ENCODE peak calls at places on chromosomes 12 and 14, in seven cellular contexts. One of them, this sample, is unnamed.

GRCh38 chr12:52692253-52692652 is 11.1 kb downstream of the KRT77 start:
- DNase-seq in GM23338: peak; percentile 69
- DNase-seq in DND-41: no peak
- DNase-seq in neural progenitor cell: peak; percentile 64
- DNase-seq in GM23248: no peak
- DNase-seq in GM12878: no peak
- DNase-seq in MM.1S: no peak
- DNase-seq in this sample: peak; percentile 25

GRCh38 chr12:89636776-89637160 is 71.9 kb downstream of the ATP2B1 start:
- DNase-seq in neural progenitor cell: no peak
- DNase-seq in GM23248: peak; percentile 36
- DNase-seq in GM23338: no peak
- DNase-seq in GM12878: no peak
- DNase-seq in MM.1S: no peak
- DNase-seq in DND-41: no peak
- DNase-seq in this sample: no peak

GRCh38 chr12:69779928-69780327 is 41.3 kb downstream of the RAB3IP start:
- DNase-seq in GM23338: peak; percentile 81
- DNase-seq in MM.1S: no peak
- DNase-seq in DND-41: no peak
- DNase-seq in GM12878: no peak
- DNase-seq in GM23248: peak; percentile 40
- DNase-seq in neural progenitor cell: peak; percentile 53
- DNase-seq in this sample: no peak

GRCh38 chr12:56941299-56942017 is 7.2 kb upstream of the SDR9C7 start:
- DNase-seq in GM23338: no peak
- DNase-seq in MM.1S: no peak
- DNase-seq in neural progenitor cell: no peak
- DNase-seq in GM23248: peak; percentile 85
- DNase-seq in GM12878: peak; percentile 23
- DNase-seq in DND-41: no peak
- DNase-seq in this sample: no peak

GRCh38 chr12:30756074-30756473 is 1.3 kb upstream of the CAPRIN2 start:
- DNase-seq in DND-41: no peak
- DNase-seq in GM23338: no peak
- DNase-seq in MM.1S: no peak
- DNase-seq in GM23248: no peak
- DNase-seq in GM12878: no peak
- DNase-seq in neural progenitor cell: no peak
- DNase-seq in this sample: no peak

GRCh38 chr12:91912178-91912577 is 233.5 kb downstream of the BTG1 start:
- DNase-seq in MM.1S: no peak
- DNase-seq in GM12878: no peak
- DNase-seq in neural progenitor cell: no peak
- DNase-seq in GM23338: no peak
- DNase-seq in DND-41: no peak
- DNase-seq in GM23248: no peak
- DNase-seq in this sample: no peak

GRCh38 chr12:47770086-47770726 is 2.8 kb upstream of the SLC48A1 start:
- DNase-seq in DND-41: no peak
- DNase-seq in MM.1S: no peak
- DNase-seq in GM12878: no peak
- DNase-seq in neural progenitor cell: no peak
- DNase-seq in GM23248: peak; percentile 81
- DNase-seq in GM23338: no peak
- DNase-seq in this sample: no peak

GRCh38 chr12:124786065-124786964 is 77.3 kb downstream of the SCARB1 start:
- DNase-seq in neural progenitor cell: peak; percentile 92
- DNase-seq in MM.1S: no peak
- DNase-seq in GM23248: no peak
- DNase-seq in DND-41: no peak
- DNase-seq in GM23338: peak; percentile 95
- DNase-seq in GM12878: no peak
- DNase-seq in this sample: no peak

GRCh38 chr14:103879570-103880333 is 32.4 kb upstream of the PPP1R13B start:
- DNase-seq in GM23338: peak; percentile 65
- DNase-seq in GM23248: peak; percentile 66
- DNase-seq in MM.1S: no peak
- DNase-seq in DND-41: no peak
- DNase-seq in GM12878: no peak
- DNase-seq in neural progenitor cell: no peak
- DNase-seq in this sample: no peak

GRCh38 chr14:101834387-101835165 is 73.1 kb downstream of the PPP2R5C start:
- DNase-seq in DND-41: no peak
- DNase-seq in MM.1S: no peak
- DNase-seq in GM23248: peak; percentile 19
- DNase-seq in GM23338: no peak
- DNase-seq in GM12878: no peak
- DNase-seq in neural progenitor cell: no peak
- DNase-seq in this sample: no peak

GRCh38 chr12:41014643-41015020 is 173.5 kb upstream of the PDZRN4 start:
- DNase-seq in MM.1S: no peak
- DNase-seq in neural progenitor cell: no peak
- DNase-seq in GM12878: no peak
- DNase-seq in GM23338: no peak
- DNase-seq in DND-41: no peak
- DNase-seq in GM23248: peak; percentile 11
- DNase-seq in this sample: no peak

GRCh38 chr12:82210882-82211281 is 147.3 kb downstream of the CCDC59 start:
- DNase-seq in neural progenitor cell: no peak
- DNase-seq in GM12878: no peak
- DNase-seq in DND-41: no peak
- DNase-seq in MM.1S: no peak
- DNase-seq in GM23338: no peak
- DNase-seq in GM23248: no peak
- DNase-seq in this sample: no peak

GRCh38 chr12:43099691-43100163 is 452.3 kb downstream of the ADAMTS20 start:
- DNase-seq in MM.1S: no peak
- DNase-seq in GM23248: peak; percentile 22
- DNase-seq in GM23338: no peak
- DNase-seq in DND-41: no peak
- DNase-seq in GM12878: no peak
- DNase-seq in neural progenitor cell: no peak
- DNase-seq in this sample: no peak

GRCh38 chr12:92503977-92504966 is 198.5 kb upstream of the PLEKHG7 start:
- DNase-seq in GM12878: no peak
- DNase-seq in GM23248: no peak
- DNase-seq in MM.1S: no peak
- DNase-seq in GM23338: no peak
- DNase-seq in DND-41: no peak
- DNase-seq in neural progenitor cell: peak; percentile 67
- DNase-seq in this sample: no peak

GRCh38 chr12:102946042-102946441 is 11.4 kb upstream of the ASCL1 start:
- DNase-seq in GM23338: no peak
- DNase-seq in MM.1S: no peak
- DNase-seq in GM23248: no peak
- DNase-seq in GM12878: no peak
- DNase-seq in neural progenitor cell: no peak
- DNase-seq in DND-41: no peak
- DNase-seq in this sample: no peak

GRCh38 chr12:98678946-98679610 is 34.0 kb downstream of the APAF1 start:
- DNase-seq in GM12878: no peak
- DNase-seq in MM.1S: no peak
- DNase-seq in DND-41: no peak
- DNase-seq in GM23338: no peak
- DNase-seq in GM23248: no peak
- DNase-seq in neural progenitor cell: peak; percentile 8
- DNase-seq in this sample: no peak

GRCh38 chr12:113853491-113853890 is 112.6 kb downstream of the RBM19 start:
- DNase-seq in neural progenitor cell: no peak
- DNase-seq in GM23338: no peak
- DNase-seq in MM.1S: no peak
- DNase-seq in GM12878: no peak
- DNase-seq in GM23248: no peak
- DNase-seq in DND-41: no peak
- DNase-seq in this sample: no peak
- H3K4me1 ChIP-seq in neural progenitor cell: peaks cover 17% of the 10 kb centered on the region
- H3K4me1 ChIP-seq in GM23338: no peaks in the 10 kb centered on the region
- H3K4me1 ChIP-seq in MM.1S: no peaks in the 10 kb centered on the region
- H3K4me1 ChIP-seq in GM12878: no peaks in the 10 kb centered on the region
- H3K4me1 ChIP-seq in GM23248: no peaks in the 10 kb centered on the region
- H3K4me1 ChIP-seq in DND-41: no peaks in the 10 kb centered on the region
- H3K4me1 ChIP-seq in this sample: no peaks in the 10 kb centered on the region

GRCh38 chr12:116331876-116332275 is 54.4 kb upstream of the MED13L start:
- DNase-seq in DND-41: no peak
- DNase-seq in neural progenitor cell: no peak
- DNase-seq in GM12878: no peak
- DNase-seq in GM23248: no peak
- DNase-seq in MM.1S: no peak
- DNase-seq in GM23338: no peak
- DNase-seq in this sample: no peak

GRCh38 chr12:116333402-116333801 is 55.9 kb upstream of the MED13L start:
- DNase-seq in DND-41: no peak
- DNase-seq in GM23338: no peak
- DNase-seq in neural progenitor cell: peak; percentile 71
- DNase-seq in MM.1S: no peak
- DNase-seq in GM23248: no peak
- DNase-seq in GM12878: no peak
- DNase-seq in this sample: no peak

GRCh38 chr12:116336542-116337065 is 59.1 kb upstream of the MED13L start:
- DNase-seq in GM12878: peak; percentile 67
- DNase-seq in MM.1S: no peak
- DNase-seq in DND-41: no peak
- DNase-seq in GM23338: no peak
- DNase-seq in GM23248: peak; percentile 72
- DNase-seq in neural progenitor cell: no peak
- DNase-seq in this sample: no peak

GRCh38 chr12:116337312-116337711 is 59.8 kb upstream of the MED13L start:
- DNase-seq in neural progenitor cell: peak; percentile 50
- DNase-seq in GM12878: no peak
- DNase-seq in DND-41: no peak
- DNase-seq in MM.1S: no peak
- DNase-seq in GM23338: peak; percentile 52
- DNase-seq in GM23248: no peak
- DNase-seq in this sample: no peak

GRCh38 chr12:116332705-116333380 is 55.4 kb upstream of the MED13L start:
- DNase-seq in neural progenitor cell: no peak
- DNase-seq in GM23338: no peak
- DNase-seq in GM12878: no peak
- DNase-seq in GM23248: no peak
- DNase-seq in MM.1S: no peak
- DNase-seq in DND-41: no peak
- DNase-seq in this sample: no peak
- H2AFZ ChIP-seq in neural progenitor cell: no peak overlapping the region
- H2AFZ ChIP-seq in GM23338: peak overlapping the region; percentile 85
- H2AFZ ChIP-seq in GM12878: no peak overlapping the region
- H2AFZ ChIP-seq in GM23248: no peak overlapping the region
- H2AFZ ChIP-seq in MM.1S: no peak overlapping the region
- H2AFZ ChIP-seq in DND-41: no peak overlapping the region
- H2AFZ ChIP-seq in this sample: no peak overlapping the region

DNA sequence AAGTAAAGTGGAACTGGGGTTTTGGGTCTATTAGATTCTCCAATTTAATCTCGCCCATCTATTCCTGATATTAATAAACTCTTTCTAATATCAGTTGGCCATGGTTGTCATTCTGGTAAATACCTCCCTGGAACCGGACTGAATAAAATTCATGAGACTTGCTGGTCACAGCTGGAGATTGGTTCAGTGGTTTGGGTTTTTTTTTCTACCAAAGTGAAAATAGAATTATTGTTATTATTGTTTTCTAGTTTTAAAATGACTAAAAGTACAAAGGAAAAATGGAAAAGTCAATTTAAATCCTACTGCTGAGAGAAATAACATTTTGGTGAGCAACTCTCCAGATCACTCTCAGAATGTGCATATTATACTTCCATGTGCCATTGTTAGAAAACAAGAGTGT is 437.5 kb downstream of the ZFP36L1 start:
- DNase-seq in DND-41: no peak
- DNase-seq in MM.1S: no peak
- DNase-seq in GM12878: no peak
- DNase-seq in GM23338: no peak
- DNase-seq in GM23248: no peak
- DNase-seq in neural progenitor cell: no peak
- DNase-seq in this sample: no peak
- H3K4me3 ChIP-seq in DND-41: no peak overlapping the region
- H3K4me3 ChIP-seq in MM.1S: no peak overlapping the region
- H3K4me3 ChIP-seq in GM12878: no peak overlapping the region
- H3K4me3 ChIP-seq in GM23338: no peak overlapping the region
- H3K4me3 ChIP-seq in GM23248: no peak overlapping the region
- H3K4me3 ChIP-seq in neural progenitor cell: no peak overlapping the region
- H3K4me3 ChIP-seq in this sample: no peak overlapping the region

GRCh38 chr12:27608890-27609289 is 84.9 kb downstream of the PPFIBP1 start:
- DNase-seq in neural progenitor cell: no peak
- DNase-seq in DND-41: no peak
- DNase-seq in GM23248: no peak
- DNase-seq in GM12878: no peak
- DNase-seq in GM23338: no peak
- DNase-seq in MM.1S: no peak
- DNase-seq in this sample: no peak
- H3K4me1 ChIP-seq in neural progenitor cell: peaks cover 15% of the 10 kb centered on the region
- H3K4me1 ChIP-seq in DND-41: no peaks in the 10 kb centered on the region
- H3K4me1 ChIP-seq in GM23248: peaks cover 48% of the 10 kb centered on the region
- H3K4me1 ChIP-seq in GM12878: no peaks in the 10 kb centered on the region
- H3K4me1 ChIP-seq in GM23338: no peaks in the 10 kb centered on the region
- H3K4me1 ChIP-seq in MM.1S: no peaks in the 10 kb centered on the region
- H3K4me1 ChIP-seq in this sample: no peaks in the 10 kb centered on the region